ENCODE peak calls at places on chromosomes 3 and 15, in four cellular contexts. One of them, this sample, is unnamed.

GRCh38 chr3:89184151-89184550 is 76.7 kb downstream of the EPHA3 start:
- DNase-seq in globus pallidus: no peak
- DNase-seq in osteocyte: no peak
- DNase-seq in mesothelial cell of epicardium: no peak
- DNase-seq in this sample: no peak

GRCh38 chr3:160754371-160754854 is 1.6 kb upstream of the PPM1L start:
- DNase-seq in globus pallidus: no peak
- DNase-seq in osteocyte: no peak
- DNase-seq in mesothelial cell of epicardium: peak
- DNase-seq in this sample: peak

GRCh38 chr3:171445805-171446204 is 14.4 kb downstream of the TNIK start:
- DNase-seq in globus pallidus: no peak
- DNase-seq in osteocyte: no peak
- DNase-seq in mesothelial cell of epicardium: no peak
- DNase-seq in this sample: no peak

GRCh38 chr15:40269604-40270003 is 13.3 kb downstream of the ANKRD63 start:
- DNase-seq in globus pallidus: no peak
- DNase-seq in osteocyte: no peak
- DNase-seq in mesothelial cell of epicardium: no peak
- DNase-seq in this sample: no peak

GRCh38 chr3:10173095-10173925 is 8.6 kb downstream of the IRAK2 start:
- DNase-seq in globus pallidus: no peak
- DNase-seq in osteocyte: no peak
- DNase-seq in mesothelial cell of epicardium: no peak
- DNase-seq in this sample: no peak

GRCh38 chr15:55778932-55779331 is 36.0 kb upstream of the PRTG start:
- DNase-seq in globus pallidus: no peak
- DNase-seq in osteocyte: no peak
- DNase-seq in mesothelial cell of epicardium: no peak
- DNase-seq in this sample: no peak

GRCh38 chr15:58524247-58524646 is 92.5 kb downstream of the LIPC start:
- DNase-seq in globus pallidus: no peak
- DNase-seq in osteocyte: no peak
- DNase-seq in mesothelial cell of epicardium: no peak
- DNase-seq in this sample: no peak

GRCh38 chr3:157785071-157785826 is 282.0 kb upstream of the VEPH1 start:
- DNase-seq in globus pallidus: no peak
- DNase-seq in osteocyte: no peak
- DNase-seq in mesothelial cell of epicardium: no peak
- DNase-seq in this sample: no peak

GRCh38 chr15:95511680-95512079 is 818.8 kb upstream of the NR2F2 start:
- DNase-seq in globus pallidus: no peak
- DNase-seq in osteocyte: no peak
- DNase-seq in mesothelial cell of epicardium: no peak
- DNase-seq in this sample: no peak

This sample was measured in left colon.